ENCODE peak calls at places on chromosomes 11 and 22, in six cellular contexts. J, B, S, L, G and F are unnamed samples.

GRCh38 chr11:78061921-78062311 is 1.7 kb upstream of the THRSP start:
- DNase-seq in L (peak), S (no peak), G (no peak), B (peak), J (no peak), F (no peak)

GRCh38 chr11:66363805-66364535 is 7.6 kb downstream of the SLC29A2 start:
- DNase-seq in S (peak), G (no peak), J (no peak), B (peak), L (peak), F (no peak)

GRCh38 chr11:14336507-14337503 is 22.2 kb downstream of the RRAS2 start:
- DNase-seq in G (peak), L (peak), S (no peak), B (peak), J (no peak), F (no peak)

GRCh38 chr11:31657091-31657490 is 147.5 kb downstream of the ELP4 start:
- DNase-seq in S (no peak), J (no peak), L (no peak), G (no peak), B (no peak), F (no peak)

GRCh38 chr11:8832571-8833260 is 78.3 kb upstream of the AKIP1 start:
- DNase-seq in J (no peak), L (peak), G (peak), S (no peak), B (peak), F (no peak)

GRCh38 chr11:34234086-34234740 is 123.6 kb downstream of the ABTB2 start:
- DNase-seq in L (peak), J (no peak), S (no peak), B (peak), G (peak), F (no peak)

GRCh38 chr11:115607621-115608191 is 103.5 kb upstream of the CADM1 start:
- DNase-seq in S (peak), G (no peak), L (no peak), J (no peak), B (no peak), F (no peak)

GRCh38 chr11:47766363-47767227 is 546 bp downstream of the FNBP4 start:
- DNase-seq in L (peak), B (peak), G (peak), S (peak), J (peak), F (peak)

GRCh38 chr11:16820324-16821092 is 82.1 kb downstream of the C11orf58 start:
- DNase-seq in L (peak), B (peak), S (peak), J (peak), G (peak), F (peak)

GRCh38 chr11:87397250-87397649 is 359.5 kb downstream of the TMEM135 start:
- DNase-seq in J (no peak), S (no peak), L (peak), G (peak), B (peak), F (no peak)

GRCh38 chr11:120066738-120067303 is 71.1 kb downstream of the TRIM29 start:
- DNase-seq in G (no peak), S (no peak), J (no peak), B (no peak), L (no peak), F (no peak)

GRCh38 chr11:14362613-14363012 is 3.6 kb upstream of the RRAS2 start:
- DNase-seq in G (no peak), B (no peak), L (no peak), S (no peak), J (no peak), F (no peak)

GRCh38 chr11:131404010-131404409 is 33.6 kb downstream of the NTM start:
- DNase-seq in G (no peak), J (no peak), B (no peak), S (no peak), L (no peak), F (no peak)

GRCh38 chr11:35337136-35337918 is 82.0 kb downstream of the SLC1A2 start:
- DNase-seq in J (no peak), G (peak), S (no peak), B (no peak), L (peak), F (no peak)

GRCh38 chr11:114846040-114846791 is 167.9 kb downstream of the NXPE2 start:
- DNase-seq in L (no peak), G (peak), J (peak), B (no peak), S (peak), F (peak)

GRCh38 chr11:114928260-114928870 is 250.0 kb downstream of the NXPE2 start:
- DNase-seq in L (no peak), B (no peak), G (no peak), J (no peak), S (no peak), F (no peak)

GRCh38 chr11:120137611-120138521 is at the start of gene TRIM29:
- DNase-seq in B (no peak), L (peak), J (no peak), G (no peak), S (peak), F (no peak)

GRCh38 chr11:134837887-134838232 is 425.8 kb upstream of the B3GAT1 start:
- DNase-seq in L (no peak), J (no peak), G (no peak), S (no peak), B (no peak), F (no peak)

GRCh38 chr11:68213555-68214172 is 568 bp upstream of the KMT5B start:
- DNase-seq in J (peak), S (peak), L (peak), B (peak), G (peak), F (peak)

GRCh38 chr22:25623310-25623734 is 58.8 kb downstream of the GRK3 start:
- DNase-seq in J (no peak), B (no peak), L (no peak), G (no peak), S (no peak), F (no peak)

GRCh38 chr11:15651782-15652181 is 537.1 kb downstream of the INSC start:
- DNase-seq in G (no peak), L (no peak), J (peak), S (no peak), B (no peak), F (no peak)

GRCh38 chr11:36219996-36220395 is 69.2 kb downstream of the COMMD9 start:
- DNase-seq in J (no peak), B (no peak), L (no peak), S (no peak), G (no peak), F (no peak)

GRCh38 chr11:78690588-78690987 is 115.9 kb upstream of the NARS2 start:
- DNase-seq in B (no peak), G (no peak), S (no peak), J (no peak), L (peak), F (no peak)

GRCh38 chr11:1150095-1150494 is 7.7 kb upstream of the MUC5AC start:
- DNase-seq in J (no peak), B (no peak), S (no peak), L (no peak), G (no peak), F (no peak)

GRCh38 chr22:31897842-31898241 is 46.5 kb upstream of the YWHAH start:
- DNase-seq in L (no peak), B (no peak), G (no peak), S (no peak), J (no peak), F (no peak)

GRCh38 chr11:97893612-97894011 is 1127.1 kb upstream of the CNTN5 start:
- DNase-seq in B (no peak), G (no peak), L (no peak), S (peak), J (no peak), F (no peak)

GRCh38 chr11:126060651-126061220 is 1.9 kb downstream of the CDON start:
- DNase-seq in B (no peak), S (no peak), L (no peak), G (no peak), J (no peak), F (peak)

GRCh38 chr11:88590366-88590765 is 252.8 kb upstream of the CTSC start:
- DNase-seq in B (no peak), S (no peak), J (no peak), G (no peak), L (no peak), F (no peak)

GRCh38 chr11:96486890-96487633 is 97.2 kb downstream of the JRKL start:
- DNase-seq in B (no peak), J (no peak), L (peak), S (no peak), G (peak), F (no peak)

GRCh38 chr22:38034278-38034882 is 22.8 kb upstream of the PICK1 start:
- DNase-seq in S (no peak), L (peak), G (peak), J (peak), B (peak), F (no peak)

GRCh38 chr11:27174026-27174425 is 133.4 kb downstream of the BBOX1 start:
- DNase-seq in L (peak), G (no peak), B (no peak), S (peak), J (no peak), F (no peak)